ENCODE peak calls at places on chromosomes 11 and 22, in four cellular contexts. L is neuronal stem cell, U is H1, W is mesenchymal stem cell. O is an unnamed sample.

GRCh38 chr11:15159085-15159484 is 44.4 kb downstream of the INSC start:
- DNase-seq in U (no peak), W (peak), L (no peak), O (peak)

GRCh38 chr11:128290106-128290840 is 297.1 kb downstream of the ETS1 start:
- DNase-seq in L (peak), U (no peak), W (peak), O (peak)

GRCh38 chr11:34052608-34053160 is 1.2 kb downstream of the CAPRIN1 start:
- DNase-seq in L (peak), U (no peak), W (peak), O (peak)

GRCh38 chr22:29758959-29759358 is 7.8 kb downstream of the ZMAT5 start:
- DNase-seq in U (no peak), L (no peak), W (no peak), O (no peak)

GRCh38 chr11:119363874-119364590 is 17.5 kb downstream of the USP2 start:
- DNase-seq in U (no peak), L (peak), W (no peak), O (peak)

GRCh38 chr11:110297082-110297725 is 790 bp upstream of the RDX start:
- DNase-seq in W (peak), U (no peak), L (no peak), O (peak)

GRCh38 chr11:75334402-75334891 is 17.0 kb downstream of the ARRB1 start:
- DNase-seq in W (no peak), U (no peak), L (no peak), O (peak)

GRCh38 chr22:44217346-44217745 is 36.6 kb downstream of the PARVG start:
- DNase-seq in W (no peak), L (no peak), U (no peak), O (no peak)

GRCh38 chr11:13055200-13055599 is 46.1 kb downstream of the RASSF10 start:
- DNase-seq in U (no peak), L (no peak), W (no peak), O (no peak)

GRCh38 chr11:68806931-68807844 is 34.5 kb downstream of the CPT1A start:
- DNase-seq in W (peak), L (no peak), U (no peak), O (no peak)

GRCh38 chr11:2760196-2760871 is 60.5 kb upstream of the KCNQ1OT1 start:
- DNase-seq in W (no peak), L (no peak), U (no peak), O (no peak)

GRCh38 chr11:130832571-130833432 is 83.5 kb downstream of the SNX19 start:
- DNase-seq in U (no peak), W (peak), L (no peak), O (no peak)

GRCh38 chr22:26606611-26607010 is 11.2 kb downstream of the CRYBB1 start:
- DNase-seq in W (peak), L (no peak), U (no peak), O (no peak)

GRCh38 chr11:10993186-10993585 is 135.3 kb upstream of the ZBED5 start:
- DNase-seq in L (no peak), W (no peak), U (no peak), O (no peak)

GRCh38 chr11:76910620-76911414 is 50.1 kb downstream of the ACER3 start:
- DNase-seq in U (no peak), L (no peak), W (peak), O (peak)

GRCh38 chr11:2802389-2803185 is 83.0 kb downstream of the CDKN1C start:
- DNase-seq in W (no peak), L (no peak), U (no peak), O (no peak)

GRCh38 chr11:117618956-117619355 is 178.1 kb downstream of the DSCAML1 start:
- DNase-seq in W (no peak), L (no peak), U (no peak), O (peak)

GRCh38 chr11:116644948-116645305 is 127.9 kb downstream of the BUD13 start:
- DNase-seq in U (peak), W (no peak), L (no peak), O (peak)

GRCh38 chr11:40338739-40339138 is 1120.7 kb downstream of the LRRC4C start:
- DNase-seq in L (no peak), U (no peak), W (peak), O (peak)

GRCh38 chr11:106091480-106092123 is 14.1 kb downstream of the AASDHPPT start:
- DNase-seq in W (peak), U (no peak), L (no peak), O (no peak)

GRCh38 chr22:33539902-33540751 is 380.1 kb downstream of the LARGE1 start:
- DNase-seq in U (no peak), W (no peak), L (no peak), O (no peak)

GRCh38 chr11:10476342-10476741 is 21.3 kb downstream of the AMPD3 start:
- DNase-seq in L (no peak), U (no peak), W (no peak), O (no peak)

GRCh38 chr11:134033696-134034491 is 35.0 kb upstream of the JAM3 start:
- DNase-seq in W (peak), L (peak), U (peak), O (peak)

GRCh38 chr11:95849087-95849825 is 59.0 kb downstream of the CEP57 start:
- DNase-seq in L (peak), U (peak), W (peak), O (peak)

GRCh38 chr11:125272092-125272491 is 107.5 kb downstream of the PKNOX2 start:
- DNase-seq in U (no peak), W (peak), L (no peak), O (peak)

GRCh38 chr11:10478574-10479550 is 23.8 kb downstream of the AMPD3 start:
- DNase-seq in L (no peak), U (no peak), W (no peak), O (no peak)

GRCh38 chr11:72058416-72059034 is 21.8 kb downstream of the NUMA1 start:
- DNase-seq in U (no peak), W (peak), L (no peak), O (no peak)

GRCh38 chr11:107549253-107549953 is 16.1 kb downstream of the ALKBH8 start:
- DNase-seq in W (peak), U (no peak), L (no peak), O (peak)

GRCh38 chr22:27836181-27836580 is 34.6 kb upstream of the MN1 start:
- DNase-seq in W (no peak), U (no peak), L (no peak), O (peak)

GRCh38 chr11:1641096-1641495 is 11.5 kb downstream of the KRTAP5-5 start:
- DNase-seq in U (no peak), L (no peak), W (no peak), O (no peak)

GRCh38 chr11:69333906-69334305 is 40.0 kb downstream of the MYEOV start:
- DNase-seq in L (no peak), W (no peak), U (no peak), O (no peak)

GRCh38 chr11:84714316-84714780 is 912.8 kb downstream of the DLG2 start:
- DNase-seq in L (peak), U (no peak), W (peak), O (peak)

GRCh38 chr11:19441752-19442553 is 201.2 kb upstream of the E2F8 start:
- DNase-seq in W (peak), L (no peak), U (no peak), O (peak)

GRCh38 chr11:59106363-59107336 is at the start of gene FAM111B:
- DNase-seq in U (no peak), W (peak), L (peak), O (peak)

DNA sequence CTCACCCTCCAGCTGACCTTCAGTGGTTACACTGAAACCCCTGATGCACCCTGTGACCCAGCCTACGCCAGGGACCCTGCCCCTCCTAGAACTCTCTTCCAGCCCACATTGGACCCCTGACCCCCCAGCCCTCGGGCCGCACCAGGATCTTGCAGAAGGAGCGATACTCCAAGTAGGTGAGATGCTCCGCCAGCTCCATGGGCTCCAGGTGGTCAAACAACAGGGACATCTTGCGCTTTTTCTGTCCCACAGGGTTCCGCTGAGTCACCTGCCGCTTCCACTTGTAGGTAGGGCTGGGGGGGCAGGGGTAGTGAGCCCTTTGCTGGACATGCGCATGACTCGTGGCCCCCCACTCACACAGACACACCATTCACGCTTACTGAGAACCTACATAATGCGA is 4.1 kb downstream of the RASGRP2 start:
- DNase-seq in W (no peak), L (no peak), U (no peak), O (no peak)
- H3K4me2 ChIP-seq in W (no peak), L (no peak), U (no peak), O (no peak)

GRCh38 chr22:18111759-18112330 is 1.2 kb downstream of the TUBA8 start:
- DNase-seq in W (no peak), U (no peak), L (no peak), O (no peak)
- H3K4me3 ChIP-seq in W (no peak), U (no peak), L (no peak), O (no peak)

DNA sequence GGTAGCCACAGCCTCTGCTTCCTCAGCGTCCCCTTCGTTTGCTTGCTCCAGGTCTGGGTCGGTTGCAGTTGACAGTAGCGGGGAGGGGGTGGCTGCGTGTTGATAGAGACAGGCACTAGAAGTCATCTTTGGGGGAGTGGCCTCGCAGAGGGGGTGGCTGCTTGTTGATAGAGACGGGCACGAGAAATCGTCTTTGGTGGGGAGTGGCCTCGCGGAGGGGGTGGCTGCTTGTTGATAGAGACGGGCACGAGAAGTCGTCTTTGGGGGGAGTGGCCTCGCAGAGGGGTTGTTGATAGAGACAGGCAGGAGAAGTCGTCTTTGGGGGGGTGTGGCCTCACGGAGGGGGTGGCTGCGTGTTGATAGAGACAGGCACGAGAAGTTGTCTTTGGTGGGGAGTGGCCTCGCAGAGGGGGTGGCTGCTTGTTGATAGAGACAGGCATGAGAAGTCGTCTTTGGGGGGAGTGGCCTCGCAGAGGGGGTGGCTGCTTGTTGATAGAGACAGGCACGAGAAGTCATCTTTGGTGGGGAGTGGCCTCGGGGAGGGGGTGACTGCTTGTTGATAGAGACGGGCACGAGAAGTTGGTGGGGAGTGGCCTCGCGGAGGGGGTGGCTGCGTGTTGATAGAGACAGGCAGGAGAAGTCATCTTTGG is 328.3 kb downstream of the TBC1D22A start:
- DNase-seq in W (peak), L (peak), U (no peak), O (peak)
- H3K18ac ChIP-seq in W (no peak), L (no peak), U (no peak), O (no peak)

GRCh38 chr11:92107331-92107730 is 117.3 kb upstream of the FAT3 start:
- DNase-seq in L (no peak), U (no peak), W (no peak), O (no peak)
- H3K4me2 ChIP-seq in L (no peak), U (no peak), W (no peak), O (no peak)

O was measured in mesendoderm.